ENCODE peak calls at places on chromosomes 3 and 15, in four cellular contexts. One of them, this sample, is unnamed.

GRCh38 chr3:151789853-151790463 is 24.0 kb upstream of the AADAC start:
- DNase-seq in IMR-90: no peak
- DNase-seq in H9: no peak
- DNase-seq in mesendoderm: no peak
- DNase-seq in this sample: no peak

GRCh38 chr3:49700453-49701128 is 11.2 kb downstream of the RNF123 start:
- DNase-seq in IMR-90: no peak
- DNase-seq in mesendoderm: peak; percentile 30
- DNase-seq in H9: peak; percentile 57
- DNase-seq in this sample: peak; percentile 71

GRCh38 chr15:68366314-68366713 is 65.6 kb downstream of the ITGA11 start:
- DNase-seq in mesendoderm: peak; percentile 55
- DNase-seq in IMR-90: no peak
- DNase-seq in H9: peak; percentile 52
- DNase-seq in this sample: peak; percentile 66

GRCh38 chr3:194112120-194113106 is 23.5 kb upstream of the HES1 start:
- DNase-seq in H9: no peak
- DNase-seq in IMR-90: no peak
- DNase-seq in mesendoderm: peak; percentile 40
- DNase-seq in this sample: no peak

GRCh38 chr15:83284563-83285283 is at the start of gene BNC1:
- DNase-seq in IMR-90: no peak
- DNase-seq in mesendoderm: peak; percentile 52
- DNase-seq in H9: peak; percentile 47
- DNase-seq in this sample: peak; percentile 62

GRCh38 chr3:191873741-191874140 is 412.8 kb downstream of the PYDC2 start:
- DNase-seq in IMR-90: no peak
- DNase-seq in mesendoderm: no peak
- DNase-seq in H9: no peak
- DNase-seq in this sample: no peak

GRCh38 chr15:91655891-91656290 is 197.6 kb upstream of the SLCO3A1 start:
- DNase-seq in mesendoderm: no peak
- DNase-seq in IMR-90: no peak
- DNase-seq in H9: no peak
- DNase-seq in this sample: no peak

GRCh38 chr3:39086066-39086657 is 21.3 kb downstream of the GORASP1 start:
- DNase-seq in mesendoderm: no peak
- DNase-seq in H9: no peak
- DNase-seq in IMR-90: no peak
- DNase-seq in this sample: no peak

GRCh38 chr3:57974796-57975388 is 33.3 kb upstream of the FLNB start:
- DNase-seq in H9: no peak
- DNase-seq in IMR-90: peak; percentile 98
- DNase-seq in mesendoderm: peak; percentile 98
- DNase-seq in this sample: no peak

GRCh38 chr3:1987983-1988382 is 110.7 kb upstream of the CNTN4 start:
- DNase-seq in IMR-90: no peak
- DNase-seq in H9: no peak
- DNase-seq in mesendoderm: peak; percentile 69
- DNase-seq in this sample: no peak

GRCh38 chr3:46071222-46071621 is 43.9 kb upstream of the XCR1 start:
- DNase-seq in IMR-90: no peak
- DNase-seq in H9: no peak
- DNase-seq in mesendoderm: no peak
- DNase-seq in this sample: no peak

GRCh38 chr15:90201944-90202375 is 830 bp downstream of the SEMA4B start:
- DNase-seq in mesendoderm: peak; percentile 19
- DNase-seq in H9: no peak
- DNase-seq in IMR-90: no peak
- DNase-seq in this sample: peak; percentile 73

GRCh38 chr15:77081971-77082370 is 11.1 kb upstream of the TSPAN3 start:
- DNase-seq in mesendoderm: no peak
- DNase-seq in H9: no peak
- DNase-seq in IMR-90: peak; percentile 40
- DNase-seq in this sample: no peak
- H3K18ac ChIP-seq in mesendoderm: no peak overlapping the region
- H3K18ac ChIP-seq in H9: no peak overlapping the region
- H3K18ac ChIP-seq in IMR-90: no peak overlapping the region
- H3K18ac ChIP-seq in this sample: no peak overlapping the region

DNA sequence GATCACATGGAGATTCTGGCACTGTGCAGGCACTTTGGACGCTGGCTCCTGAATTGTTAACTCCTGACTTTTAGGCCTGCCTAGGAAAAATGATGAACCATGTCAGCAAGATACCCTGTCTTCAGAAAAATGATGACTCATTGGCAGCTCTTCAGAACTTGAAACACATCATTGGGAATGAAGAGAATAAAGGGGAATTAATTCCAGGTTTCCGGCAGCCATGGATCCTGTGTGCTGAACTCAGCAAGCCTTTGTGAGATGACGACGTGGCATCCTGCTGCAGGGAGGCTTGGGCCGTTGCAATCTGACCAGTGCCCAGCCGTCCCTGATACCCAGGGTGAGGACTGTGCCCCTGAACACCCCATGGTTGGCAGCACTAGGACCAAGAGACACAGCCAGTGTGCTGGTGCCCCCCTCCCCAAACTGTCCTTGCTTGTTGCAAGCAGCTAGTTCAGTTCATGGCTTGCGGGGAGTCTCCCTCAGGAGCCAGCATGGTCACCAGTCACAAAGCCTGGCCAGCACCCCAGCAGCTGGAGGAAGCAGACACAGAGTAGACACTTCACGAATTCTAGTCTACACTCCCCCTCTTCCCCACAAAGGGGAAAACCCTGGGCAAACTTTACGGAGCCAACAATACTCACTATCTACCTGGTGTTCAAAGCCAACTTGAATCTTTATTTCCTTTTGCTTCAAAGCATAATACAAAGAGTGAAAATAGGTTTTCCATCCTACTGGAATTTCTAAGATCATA is 7.8 kb upstream of the LIPC start:
- DNase-seq in mesendoderm: no peak
- DNase-seq in IMR-90: peak; percentile 42
- DNase-seq in H9: no peak
- DNase-seq in this sample: no peak
- H4K5ac ChIP-seq in mesendoderm: no peak overlapping the region
- H4K5ac ChIP-seq in IMR-90: no peak overlapping the region
- H4K5ac ChIP-seq in H9: no peak overlapping the region
- H4K5ac ChIP-seq in this sample: peak overlapping the region; percentile 39

GRCh38 chr15:96583671-96584070 is 253.2 kb downstream of the NR2F2 start:
- DNase-seq in IMR-90: no peak
- DNase-seq in H9: no peak
- DNase-seq in mesendoderm: no peak
- DNase-seq in this sample: no peak

GRCh38 chr15:96585634-96586386 is 255.3 kb downstream of the NR2F2 start:
- DNase-seq in H9: no peak
- DNase-seq in IMR-90: peak; percentile 6
- DNase-seq in mesendoderm: peak; percentile 13
- DNase-seq in this sample: no peak

GRCh38 chr15:96586901-96587300 is 256.4 kb downstream of the NR2F2 start:
- DNase-seq in H9: no peak
- DNase-seq in IMR-90: no peak
- DNase-seq in mesendoderm: no peak
- DNase-seq in this sample: no peak

GRCh38 chr15:96578393-96578792 is 247.9 kb downstream of the NR2F2 start:
- DNase-seq in H9: no peak
- DNase-seq in IMR-90: no peak
- DNase-seq in mesendoderm: no peak
- DNase-seq in this sample: no peak

DNA sequence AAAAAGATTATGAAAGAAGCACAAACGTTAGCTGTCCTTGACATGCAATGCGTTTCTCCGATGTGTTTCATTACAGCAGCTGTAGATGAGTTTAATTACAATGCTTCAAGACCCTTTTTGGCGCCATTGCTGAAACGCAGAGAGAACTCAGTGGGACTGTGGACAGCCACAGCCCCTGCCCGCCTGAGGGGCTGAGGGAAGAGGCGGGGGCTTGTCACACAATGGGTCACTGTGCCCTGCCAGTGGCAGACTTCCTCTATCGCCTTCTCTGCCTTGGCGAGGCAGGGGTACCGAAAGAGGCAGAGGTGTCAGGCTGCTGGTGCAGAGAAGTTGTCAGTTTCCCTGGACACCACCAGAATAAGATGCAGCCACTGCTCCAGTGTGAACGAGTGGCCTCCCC is 252.0 kb downstream of the NR2F2 start:
- DNase-seq in IMR-90: no peak
- DNase-seq in H9: no peak
- DNase-seq in mesendoderm: no peak
- DNase-seq in this sample: no peak
- H3K18ac ChIP-seq in IMR-90: no peak overlapping the region
- H3K18ac ChIP-seq in H9: no peak overlapping the region
- H3K18ac ChIP-seq in mesendoderm: no peak overlapping the region
- H3K18ac ChIP-seq in this sample: no peak overlapping the region

DNA sequence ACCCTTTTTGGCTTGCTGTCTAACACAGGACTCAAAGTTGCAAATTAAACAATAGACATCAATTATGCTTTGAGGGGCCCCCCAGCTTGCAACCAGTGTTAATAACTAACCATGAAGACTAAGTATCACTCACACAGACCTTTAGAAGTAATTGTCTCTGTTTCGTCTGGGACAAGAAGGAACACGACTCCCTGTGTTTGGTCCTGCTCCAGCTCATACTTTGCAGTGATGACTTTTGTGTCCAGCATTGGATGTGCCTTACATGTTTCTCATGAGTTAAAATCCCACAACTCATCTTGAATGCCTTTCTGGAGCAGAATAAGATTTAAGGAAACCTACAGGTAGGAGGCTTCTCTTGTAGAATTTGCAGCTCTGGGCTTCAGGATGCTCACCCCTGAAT is 53.1 kb downstream of the GMNC start:
- DNase-seq in IMR-90: no peak
- DNase-seq in H9: no peak
- DNase-seq in mesendoderm: no peak
- DNase-seq in this sample: no peak
- H4K5ac ChIP-seq in IMR-90: no peak overlapping the region
- H4K5ac ChIP-seq in H9: no peak overlapping the region
- H4K5ac ChIP-seq in mesendoderm: no peak overlapping the region
- H4K5ac ChIP-seq in this sample: no peak overlapping the region

This sample was measured in H1.